ENCODE peak calls at places on chromosomes 12 and 14, in seven cellular contexts. N is H1; U is HCEC 1CT; P is HEK293T; T is stimulated activated CD8-positive, alpha-beta memory T cell treated with anti-CD3 and anti-CD28 coated beads, Interleukin-12 subunit alpha, Interleukin-12 subunit beta, amount 100 ng/mL, for 1 hour; D is cortex of kidney; X is central memory CD4-positive, alpha-beta T cell. G is an unnamed sample.

GRCh38 chr14:74618078-74618952 is 6.3 kb upstream of the LTBP2 start:
- DNase-seq in T (peak; percentile 54), X (peak; percentile 68), U (peak; percentile 88), P (no peak), D (no peak), N (no peak), G (peak; percentile 84)

GRCh38 chr12:6532051-6532926 is 2.0 kb upstream of the GAPDH start:
- DNase-seq in T (peak; percentile 75), N (peak; percentile 62), D (no peak), U (peak; percentile 97), P (peak; percentile 19), X (peak; percentile 84), G (peak; percentile 99)

GRCh38 chr14:26370118-26370517 is 227.7 kb downstream of the NOVA1 start:
- DNase-seq in X (no peak), D (no peak), N (no peak), U (no peak), T (no peak), P (no peak), G (peak; percentile 19)

GRCh38 chr12:76311796-76312195 is 36.4 kb downstream of the BBS10 start:
- DNase-seq in X (no peak), T (no peak), D (no peak), P (no peak), N (no peak), U (peak; percentile 57), G (peak; percentile 73)

GRCh38 chr14:70955543-70956480 is 48.6 kb downstream of the PCNX1 start:
- DNase-seq in P (peak; percentile 15), T (peak; percentile 18), U (peak; percentile 52), X (peak; percentile 53), N (no peak), D (no peak), G (peak; percentile 55)

GRCh38 chr12:6315704-6316597 is 5.5 kb downstream of the PLEKHG6 start:
- DNase-seq in T (no peak), X (no peak), D (no peak), N (no peak), U (no peak), P (no peak), G (no peak)

GRCh38 chr14:62711351-62712023 is 333.8 kb downstream of the KCNH5 start:
- DNase-seq in N (no peak), X (no peak), P (peak; percentile 14), U (no peak), T (no peak), D (no peak), G (no peak)

GRCh38 chr14:22820731-22821130 is 5.5 kb upstream of the SLC7A7 start:
- DNase-seq in P (no peak), N (no peak), T (no peak), U (peak; percentile 44), D (no peak), X (no peak), G (peak; percentile 11)

GRCh38 chr12:114192549-114192948 is 213.4 kb downstream of the TBX5 start:
- DNase-seq in P (no peak), T (no peak), D (no peak), X (no peak), N (no peak), U (no peak), G (no peak)

GRCh38 chr12:6664902-6665301 is 2.0 kb upstream of the ING4 start:
- DNase-seq in U (peak; percentile 25), P (no peak), T (no peak), D (no peak), N (no peak), X (no peak), G (peak; percentile 26)

GRCh38 chr14:37592288-37593274 is 2.5 kb downstream of the FOXA1 start:
- DNase-seq in U (no peak), T (no peak), P (no peak), X (no peak), N (peak; percentile 68), D (no peak), G (no peak)

GRCh38 chr12:123389560-123390351 is 5.8 kb downstream of the KMT5A start:
- DNase-seq in N (peak; percentile 60), X (no peak), P (peak; percentile 37), U (no peak), D (no peak), T (peak; percentile 5), G (no peak)

GRCh38 chr12:3988519-3989217 is 115.5 kb upstream of the PARP11 start:
- DNase-seq in P (no peak), X (peak; percentile 38), D (no peak), U (no peak), N (no peak), T (no peak), G (no peak)

GRCh38 chr14:70808402-70809237 is 693 bp downstream of the MAP3K9 start:
- DNase-seq in D (no peak), N (peak; percentile 73), P (peak; percentile 32), U (no peak), T (no peak), X (peak; percentile 10), G (no peak)